ENCODE peak calls at places on chromosomes 6 and 20, in ten cellular contexts. A is K562, V is GM23338, R is SK-N-SH, B is stomach, T is suprapubic skin, X is upper lobe of left lung, N is HL-60, H is HCT116, D is GM12891. E is an unnamed sample.

GRCh38 chr6:90184334-90185298 is 112.0 kb downstream of the BACH2 start:
- DNase-seq in A (peak), V (no peak), R (peak), B (peak), T (no peak), X (peak), N (no peak), H (peak), D (no peak), E (no peak)

GRCh38 chr20:16397053-16397452 is 176.2 kb downstream of the KIF16B start:
- DNase-seq in A (no peak), V (no peak), R (no peak), B (no peak), T (peak), X (no peak), N (no peak), H (no peak), D (no peak), E (no peak)

GRCh38 chr6:169984181-169985120 is 233.0 kb downstream of the ERMARD start:
- DNase-seq in A (no peak), V (no peak), R (no peak), B (peak), T (peak), X (peak), N (no peak), H (no peak), D (no peak), E (no peak)

GRCh38 chr6:157946865-157947532 is 34.7 kb upstream of the SYNJ2 start:
- DNase-seq in A (no peak), V (peak), R (peak), B (no peak), T (no peak), X (no peak), N (peak), H (no peak), D (peak), E (no peak)

GRCh38 chr6:128463942-128464341 is 56.5 kb downstream of the PTPRK start:
- DNase-seq in A (no peak), V (no peak), R (no peak), B (no peak), T (no peak), X (no peak), N (no peak), H (no peak), D (no peak), E (peak)

GRCh38 chr6:9412951-9413559 is 977.7 kb upstream of the SLC35B3 start:
- DNase-seq in A (peak), V (peak), R (peak), B (peak), T (no peak), X (peak), N (peak), H (peak), D (peak), E (no peak)

GRCh38 chr6:85516168-85516567 is 66.3 kb downstream of the NT5E start:
- DNase-seq in A (no peak), V (no peak), R (no peak), B (no peak), T (no peak), X (no peak), N (no peak), H (no peak), D (no peak), E (no peak)

GRCh38 chr20:35320396-35321126 is 28.3 kb upstream of the FAM83C start:
- DNase-seq in A (no peak), V (peak), R (no peak), B (no peak), T (no peak), X (no peak), N (no peak), H (peak), D (no peak), E (no peak)

GRCh38 chr20:43947316-43947710 is 32.7 kb downstream of the TOX2 start:
- DNase-seq in A (no peak), V (no peak), R (no peak), B (no peak), T (no peak), X (no peak), N (no peak), H (no peak), D (no peak), E (no peak)

GRCh38 chr20:4012631-4013030 is 2.7 kb downstream of the RNF24 start:
- DNase-seq in A (no peak), V (no peak), R (no peak), B (no peak), T (no peak), X (no peak), N (peak), H (no peak), D (no peak), E (no peak)
- TF ChIP-seq POLR2AphosphoS5 in A (no peak), V (no peak), R (no peak), B (peak), T (no peak), X (no peak), N (no peak), H (no peak), D (no peak), E (no peak)

GRCh38 chr20:4470375-4470774 is 251.3 kb upstream of the PRND start:
- DNase-seq in A (no peak), V (no peak), R (peak), B (no peak), T (no peak), X (no peak), N (no peak), H (no peak), D (no peak), E (peak)
- TF ChIP-seq POLR2AphosphoS5 in A (no peak), V (no peak), R (peak), B (no peak), T (no peak), X (no peak), N (no peak), H (no peak), D (no peak), E (peak)

DNA sequence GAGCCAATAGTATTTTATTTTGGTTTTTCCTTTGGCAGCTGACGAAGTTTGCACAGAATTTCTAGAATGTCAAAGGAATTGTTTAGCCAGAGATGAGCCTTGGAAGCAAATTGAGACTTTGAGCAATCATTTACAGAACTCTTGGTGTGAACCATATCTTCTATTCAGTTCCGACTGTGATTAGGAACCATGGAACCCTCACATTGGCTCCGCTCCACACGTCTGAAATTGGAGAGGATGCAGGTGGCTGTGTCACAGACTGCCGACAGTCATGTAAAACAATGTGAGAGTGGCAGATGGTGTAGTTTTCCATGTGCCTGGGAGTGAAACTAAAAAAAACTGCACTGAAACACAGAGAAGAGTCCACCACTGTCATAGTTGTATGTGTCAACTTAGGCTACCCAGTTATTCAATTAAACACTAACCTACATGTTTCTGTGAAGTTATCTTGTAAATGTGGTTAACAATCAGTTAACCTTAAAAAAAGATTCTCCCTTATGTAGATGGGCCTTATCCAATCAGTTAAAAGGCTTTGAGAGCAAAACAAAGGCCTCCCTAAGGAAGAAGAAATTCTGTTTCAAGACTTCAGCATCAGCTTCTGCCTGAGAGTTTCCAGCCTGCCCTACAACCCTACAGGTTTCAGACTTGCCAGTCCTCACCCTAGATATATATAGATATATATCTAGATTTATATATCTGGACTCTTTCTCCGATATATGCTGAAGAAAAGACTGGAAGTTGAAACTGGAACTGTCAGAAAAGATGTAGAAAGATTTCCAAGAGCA is 3.3 kb upstream of the HMGN4 start:
- DNase-seq in A (no peak), V (peak), R (no peak), B (no peak), T (no peak), X (no peak), N (no peak), H (no peak), D (no peak), E (no peak)
- TF ChIP-seq POLR2AphosphoS5 in A (no peak), V (no peak), R (no peak), B (no peak), T (no peak), X (no peak), N (no peak), H (no peak), D (no peak), E (no peak)

GRCh38 chr6:33209856-33210255 is 1.6 kb downstream of the RING1 start:
- DNase-seq in A (no peak), V (no peak), R (no peak), B (no peak), T (peak), X (no peak), N (no peak), H (no peak), D (no peak), E (no peak)

GRCh38 chr6:33207569-33208088 is 671 bp upstream of the RING1 start:
- DNase-seq in A (no peak), V (peak), R (peak), B (peak), T (peak), X (peak), N (peak), H (no peak), D (no peak), E (no peak)

GRCh38 chr6:33206864-33207568 is 1.3 kb upstream of the RING1 start:
- DNase-seq in A (no peak), V (peak), R (peak), B (no peak), T (peak), X (no peak), N (no peak), H (no peak), D (no peak), E (no peak)

GRCh38 chr6:33206027-33206863 is 1.8 kb downstream of the HSD17B8 start:
- DNase-seq in A (no peak), V (no peak), R (peak), B (no peak), T (peak), X (no peak), N (no peak), H (no peak), D (no peak), E (no peak)

DNA sequence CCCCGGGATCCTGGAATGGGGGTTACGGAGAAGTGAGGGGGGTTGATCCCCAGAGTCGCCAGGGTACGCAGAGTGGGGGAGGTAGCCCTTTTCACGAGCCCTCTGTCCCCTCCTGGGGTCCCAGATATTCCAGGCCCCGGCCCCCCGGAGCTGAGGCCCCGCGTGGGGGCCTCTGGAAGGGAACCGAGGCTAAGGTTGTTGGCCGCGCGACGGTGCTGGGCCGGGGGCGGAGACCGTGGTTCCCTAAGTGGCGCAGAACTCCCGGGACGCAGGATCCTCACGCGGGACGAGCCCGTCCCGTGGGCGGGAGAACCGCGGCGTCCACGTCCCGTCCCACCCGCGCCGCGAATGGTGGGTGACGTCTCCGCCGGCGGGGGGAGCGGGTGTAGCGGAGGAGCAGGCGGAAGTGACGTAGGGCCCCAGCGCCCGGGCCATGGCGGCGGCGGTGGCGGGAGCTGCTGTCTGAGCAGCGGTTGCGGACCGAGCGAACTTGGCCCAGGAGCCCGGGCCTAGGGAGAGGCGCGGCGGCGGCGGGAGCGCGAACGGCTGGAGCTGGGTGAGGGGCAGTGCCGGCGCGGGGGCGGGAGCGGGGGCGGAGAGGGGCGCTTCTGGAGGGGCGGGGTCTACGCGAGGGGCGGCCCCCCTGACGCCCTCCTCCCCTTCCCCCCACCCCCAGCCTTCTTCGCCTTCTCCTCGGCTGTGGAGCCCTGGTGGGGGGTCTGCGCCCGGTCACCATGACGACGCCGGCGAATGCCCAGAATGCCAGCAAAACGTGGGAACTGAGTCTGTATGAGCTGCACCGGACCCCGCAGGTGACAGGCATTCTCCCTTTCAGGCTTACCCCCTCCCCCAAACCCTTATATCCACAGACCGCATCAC is at the start of gene RING1:
- DNase-seq in A (peak), V (peak), R (peak), B (peak), T (peak), X (peak), N (peak), H (no peak), D (peak), E (no peak)
- TF ChIP-seq POLR2AphosphoS5 in A (peak), V (peak), R (peak), B (peak), T (peak), X (peak), N (peak), H (peak), D (peak), E (peak)

DNA sequence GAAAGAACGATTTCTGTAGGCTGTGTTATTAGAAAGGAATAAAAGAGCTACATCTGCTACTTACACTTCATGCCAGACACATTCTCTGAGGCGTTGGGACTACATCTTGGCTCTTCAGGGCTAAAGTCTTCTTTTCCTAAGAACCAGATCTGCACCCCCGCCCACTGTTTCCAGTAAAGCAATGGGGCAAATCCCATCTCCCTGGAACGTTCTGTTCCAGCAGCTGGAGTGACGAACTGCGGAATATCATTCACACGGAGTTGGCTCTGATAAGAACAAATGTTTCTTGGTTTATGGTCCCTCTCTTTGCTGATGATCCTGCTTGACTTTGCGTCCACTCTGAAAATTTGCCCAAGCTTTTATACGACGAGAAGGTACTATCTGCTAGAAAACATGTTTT is 27.0 kb downstream of the FAM50B start:
- DNase-seq in A (no peak), V (no peak), R (no peak), B (no peak), T (peak), X (no peak), N (no peak), H (no peak), D (no peak), E (no peak)
- TF ChIP-seq POLR2AphosphoS5 in A (no peak), V (no peak), R (no peak), B (no peak), T (peak), X (no peak), N (no peak), H (no peak), D (no peak), E (no peak)

DNA sequence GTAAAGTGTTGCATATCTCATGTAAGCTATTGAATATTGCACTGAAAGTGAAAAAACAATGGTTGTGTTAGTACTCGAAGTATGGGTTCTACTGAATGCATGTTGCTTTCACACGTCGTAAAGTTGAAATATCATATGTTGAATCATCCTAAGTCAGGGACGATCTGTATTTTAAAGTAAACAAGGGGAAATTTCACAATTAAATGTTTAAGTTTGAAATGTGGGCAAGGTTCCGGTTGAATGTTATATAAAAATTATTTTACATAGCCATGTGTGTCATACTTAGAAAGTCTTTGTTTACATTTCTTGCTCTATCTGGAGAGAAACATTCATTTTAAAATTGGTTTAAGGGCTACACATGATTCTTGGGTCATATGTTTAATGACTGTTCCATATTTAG is 76.8 kb downstream of the AKAP7 start:
- DNase-seq in A (no peak), V (no peak), R (no peak), B (no peak), T (no peak), X (no peak), N (no peak), H (no peak), D (no peak), E (no peak)
- TF ChIP-seq POLR2AphosphoS5 in A (no peak), V (no peak), R (no peak), B (no peak), T (no peak), X (no peak), N (no peak), H (no peak), D (no peak), E (no peak)

E was measured in SK-N-MC.